ENCODE peak calls at places on chromosomes 6 and 20, in six cellular contexts. A is fibroblast of lung, N is upper lobe of right lung, C is PC-9, R is OCI-LY7, T is ovary. V is an unnamed sample. For H3K9me3, the result is how much of the 10 kb centered on the place peaks cover.

GRCh38 chr6:148836751-148837150 is 89.9 kb downstream of the UST start:
- DNase-seq in A (no peak), N (no peak), C (no peak), R (no peak), T (no peak), V (no peak)

GRCh38 chr6:33752139-33753015 is 5.7 kb upstream of the IP6K3 start:
- DNase-seq in A (no peak), N (no peak), C (peak), R (no peak), T (no peak), V (no peak)

GRCh38 chr20:47370850-47371782 is 14.6 kb upstream of the ZMYND8 start:
- DNase-seq in A (no peak), N (no peak), C (no peak), R (no peak), T (no peak), V (no peak)

GRCh38 chr6:2877057-2877882 is 25.8 kb downstream of the SERPINB9 start:
- DNase-seq in A (peak), N (no peak), C (peak), R (no peak), T (peak), V (no peak)

GRCh38 chr20:41276317-41276751 is 41.2 kb downstream of the ZHX3 start:
- DNase-seq in A (peak), N (no peak), C (no peak), R (no peak), T (peak), V (no peak)

GRCh38 chr6:163986313-163986712 is 571.8 kb downstream of the QKI start:
- DNase-seq in A (peak), N (no peak), C (no peak), R (no peak), T (no peak), V (no peak)

GRCh38 chr6:39521826-39522377 is 199.4 kb upstream of the KCNK16 start:
- DNase-seq in A (no peak), N (no peak), C (no peak), R (no peak), T (no peak), V (no peak)

GRCh38 chr6:130076512-130076911 is 58.1 kb downstream of the L3MBTL3 start:
- DNase-seq in A (peak), N (no peak), C (no peak), R (peak), T (no peak), V (no peak)

GRCh38 chr6:110551088-110551487 is 74.7 kb upstream of the SLC22A16 start:
- DNase-seq in A (no peak), N (no peak), C (no peak), R (no peak), T (no peak), V (no peak)

GRCh38 chr6:3797231-3798200 is 46.0 kb upstream of the PXDC1 start:
- DNase-seq in A (peak), N (no peak), C (no peak), R (no peak), T (no peak), V (no peak)

GRCh38 chr6:125098253-125098652 is 55.3 kb upstream of the TPD52L1 start:
- DNase-seq in A (no peak), N (no peak), C (no peak), R (no peak), T (no peak), V (no peak)

GRCh38 chr6:149236584-149236983 is 80.9 kb upstream of the TAB2 start:
- DNase-seq in A (peak), N (no peak), C (no peak), R (no peak), T (no peak), V (no peak)

GRCh38 chr6:71238351-71238750 is 50.3 kb upstream of the OGFRL1 start:
- DNase-seq in A (peak), N (no peak), C (no peak), R (no peak), T (no peak), V (no peak)

GRCh38 chr6:84521419-84522001 is 242.9 kb downstream of the TBX18 start:
- DNase-seq in A (no peak), N (no peak), C (no peak), R (no peak), T (no peak), V (no peak)

GRCh38 chr6:104718672-104719071 is 141.0 kb downstream of the HACE1 start:
- DNase-seq in A (no peak), N (no peak), C (no peak), R (no peak), T (no peak), V (no peak)

GRCh38 chr6:22098623-22099022 is 198.2 kb downstream of the PRL start:
- DNase-seq in A (peak), N (no peak), C (no peak), R (no peak), T (no peak), V (no peak)

GRCh38 chr20:51696304-51697118 is 71.7 kb downstream of the ATP9A start:
- DNase-seq in A (peak), N (no peak), C (no peak), R (no peak), T (no peak), V (no peak)

GRCh38 chr6:136284909-136285308 is 4.7 kb downstream of the BCLAF1 start:
- DNase-seq in A (peak), N (no peak), C (no peak), R (no peak), T (no peak), V (no peak)

GRCh38 chr6:108805611-108806181 is 42.5 kb upstream of the ARMC2 start:
- DNase-seq in A (no peak), N (no peak), C (no peak), R (no peak), T (no peak), V (no peak)

GRCh38 chr6:28884423-28885148 is 39.2 kb downstream of the TRIM27 start:
- DNase-seq in A (no peak), N (no peak), C (no peak), R (no peak), T (no peak), V (peak)

GRCh38 chr6:127200114-127200513 is 66.5 kb upstream of the RNF146 start:
- DNase-seq in A (no peak), N (no peak), C (no peak), R (no peak), T (no peak), V (no peak)

GRCh38 chr20:19911810-19912382 is 105.3 kb upstream of the NAA20 start:
- DNase-seq in A (no peak), N (no peak), C (no peak), R (no peak), T (no peak), V (no peak)

GRCh38 chr20:39021748-39022147 is 59.6 kb downstream of the DHX35 start:
- DNase-seq in A (no peak), N (no peak), C (no peak), R (no peak), T (no peak), V (no peak)

GRCh38 chr6:111669326-111669725 is 63.6 kb upstream of the TRAF3IP2 start:
- DNase-seq in A (no peak), N (no peak), C (no peak), R (no peak), T (no peak), V (no peak)

GRCh38 chr20:44247676-44248419 is 740 bp downstream of the GDAP1L1 start:
- DNase-seq in A (peak), N (no peak), C (peak), R (no peak), T (peak), V (no peak)

GRCh38 chr6:153790881-153791473 is 248.1 kb upstream of the OPRM1 start:
- DNase-seq in A (peak), N (no peak), C (no peak), R (peak), T (no peak), V (no peak)

GRCh38 chr6:21264288-21264818 is 329.2 kb upstream of the SOX4 start:
- DNase-seq in A (no peak), N (no peak), C (no peak), R (no peak), T (no peak), V (no peak)

GRCh38 chr6:135212935-135213334 is 31.8 kb downstream of the MYB start:
- DNase-seq in A (peak), N (no peak), C (no peak), R (no peak), T (no peak), V (no peak)

GRCh38 chr6:139240161-139241010 is 51.4 kb downstream of the TXLNB start:
- DNase-seq in A (peak), N (no peak), C (no peak), R (no peak), T (peak), V (no peak)

DNA sequence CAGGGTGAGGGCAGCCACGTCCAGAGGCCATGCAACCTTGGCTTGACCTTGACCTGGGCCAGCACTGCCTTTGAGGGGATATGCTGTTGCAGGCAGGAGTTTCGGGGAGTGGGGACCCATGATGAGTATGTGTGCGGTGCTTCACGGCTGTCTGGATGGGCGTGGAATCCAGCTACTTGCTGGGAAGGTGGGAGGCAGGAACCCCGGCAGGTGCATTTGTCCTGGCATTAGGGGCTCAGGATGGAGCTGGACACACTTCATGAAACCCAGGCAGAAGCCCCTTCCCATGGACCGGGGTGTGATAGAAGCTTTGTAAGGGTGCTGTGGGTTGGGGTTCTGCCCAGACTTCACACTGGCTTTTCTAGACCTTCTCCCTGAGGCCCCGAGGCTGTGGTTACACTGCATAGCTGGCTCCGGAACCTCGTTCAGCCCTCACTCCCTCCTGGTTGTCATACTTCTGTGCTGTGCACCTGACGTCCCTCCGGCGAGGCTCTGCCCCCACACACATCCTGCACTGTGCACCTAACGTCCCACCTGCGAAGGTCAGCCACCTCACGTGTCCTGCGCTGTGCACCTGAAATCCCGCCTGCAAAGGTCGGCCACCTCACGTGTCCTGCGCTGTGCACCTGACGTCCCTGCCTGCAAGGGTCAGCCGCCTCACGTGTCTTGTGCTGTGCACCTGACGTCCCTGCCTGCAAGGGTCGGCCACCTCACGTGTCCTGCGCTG is 110.8 kb upstream of the FRMD1 start:
- DNase-seq in A (no peak), N (no peak), C (no peak), R (no peak), T (no peak), V (no peak)
- H3K9me3 ChIP-seq in A (under half), N (under half), C (under half), R (under half), T (under half), V (under half)

DNA sequence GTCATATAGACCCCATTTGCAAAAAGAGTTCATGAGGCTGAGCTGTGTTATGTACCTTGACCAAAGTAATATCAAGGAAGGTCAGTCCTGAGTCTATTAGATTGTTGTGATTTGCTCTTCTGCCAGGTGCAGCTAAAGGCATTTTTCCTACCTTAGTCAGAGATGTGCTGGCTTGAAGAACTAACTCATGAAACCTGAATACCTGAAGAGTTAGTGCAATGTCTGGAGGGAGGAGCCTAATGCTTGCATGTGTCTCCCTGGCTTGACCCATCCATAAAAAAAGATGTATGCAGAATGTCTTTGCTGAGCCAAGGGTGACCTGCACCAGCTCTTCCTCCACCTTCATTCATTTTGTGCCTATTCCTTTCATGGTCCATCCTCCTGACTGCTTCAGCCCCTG is 742.0 kb downstream of the KIF16B start:
- DNase-seq in A (no peak), N (no peak), C (no peak), R (no peak), T (no peak), V (no peak)
- H3K9me3 ChIP-seq in A (under half), N (under half), C (under half), R (under half), T (under half), V (under half)

DNA sequence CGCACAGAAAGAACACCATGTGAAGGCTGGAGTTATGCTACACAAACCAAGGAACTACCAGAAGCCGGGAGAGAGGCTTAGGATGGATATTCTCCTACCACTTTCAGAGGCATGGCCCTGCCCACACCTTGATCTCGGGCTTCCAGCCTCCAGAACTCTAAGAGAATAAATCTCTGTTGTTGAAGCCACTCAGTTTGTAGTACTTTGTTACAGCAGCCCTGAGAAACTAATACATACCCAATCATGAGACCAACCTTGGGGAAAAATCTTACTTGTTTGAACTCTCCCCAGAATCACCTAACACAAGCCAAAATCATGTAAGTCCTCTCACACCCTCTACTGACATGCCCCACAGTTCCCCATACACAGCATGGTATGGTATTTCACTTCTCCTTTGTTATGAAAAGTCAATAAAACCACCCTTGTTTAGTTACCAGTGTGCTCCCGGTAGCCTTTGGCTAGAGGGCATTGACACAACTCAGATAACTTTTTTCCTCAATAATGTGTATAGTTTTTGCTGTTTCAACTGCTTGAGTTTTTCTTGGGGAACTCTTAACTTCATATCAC is 40.7 kb upstream of the SLC2A12 start:
- DNase-seq in A (no peak), N (no peak), C (no peak), R (peak), T (no peak), V (no peak)
- H3K9me3 ChIP-seq in A (under half), N (under half), C (under half), R (under half), T (under half), V (under half)

DNA sequence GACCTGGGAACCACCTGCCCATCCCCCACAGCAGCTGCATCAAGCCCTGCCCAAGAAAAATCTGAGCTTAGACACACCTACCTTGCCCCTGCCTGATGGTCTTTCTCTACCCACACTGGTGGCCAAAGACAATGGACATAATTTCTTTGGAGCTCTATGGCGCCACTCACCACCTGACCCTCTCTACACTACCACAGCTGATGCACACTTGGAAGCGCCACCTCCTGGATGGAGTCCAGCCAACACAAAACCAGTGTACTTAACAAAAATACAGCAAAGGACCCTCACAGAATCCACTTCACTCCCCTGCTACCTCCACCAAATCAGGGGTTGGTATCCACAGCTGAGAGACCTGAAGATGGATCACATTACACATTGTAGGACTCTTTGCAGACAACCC is 39.7 kb upstream of the CLVS2 start:
- DNase-seq in A (no peak), N (no peak), C (no peak), R (no peak), T (no peak), V (no peak)
- H3K9me3 ChIP-seq in A (under half), N (under half), C (under half), R (under half), T (under half), V (under half)

DNA sequence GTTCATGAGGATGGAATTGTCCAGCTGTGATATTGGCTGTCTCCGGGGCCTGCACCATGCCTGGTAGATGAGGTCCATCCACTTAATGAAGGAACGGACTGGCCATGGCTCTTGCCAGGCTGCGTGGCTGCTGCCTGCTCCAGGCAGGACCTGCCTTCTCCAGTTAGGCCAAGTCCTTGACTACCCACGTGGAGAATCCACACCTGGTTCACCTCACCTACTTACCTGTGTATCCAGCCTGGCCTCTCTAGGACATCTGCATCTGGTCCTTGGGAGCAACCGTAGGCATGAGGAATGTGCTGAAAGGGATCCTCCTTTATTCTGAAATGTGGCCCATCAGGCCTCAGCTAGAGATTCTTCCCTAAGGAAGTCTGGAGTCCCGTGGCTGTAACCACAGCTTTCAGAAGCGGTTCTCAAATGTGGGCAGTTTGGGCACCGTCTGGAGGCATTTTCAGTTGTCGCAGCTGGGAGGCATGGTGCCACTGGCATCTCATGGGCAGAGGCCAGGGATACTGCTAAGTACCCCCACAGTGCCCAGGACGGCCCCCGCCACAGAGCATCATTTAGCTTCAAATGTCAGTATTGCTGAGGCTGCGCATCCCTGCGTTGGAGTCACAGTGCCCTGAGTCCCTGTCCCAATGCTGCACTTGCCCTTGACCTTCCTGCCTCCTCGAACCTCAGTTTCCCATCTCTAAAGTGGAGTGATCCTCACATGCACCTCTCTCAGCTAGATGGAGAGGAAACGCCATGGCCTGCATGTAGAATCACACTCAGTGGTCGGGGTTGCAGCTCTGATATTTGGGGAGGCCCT is 67.5 kb downstream of the PHACTR3 start:
- DNase-seq in A (no peak), N (peak), C (no peak), R (no peak), T (no peak), V (no peak)
- H3K9me3 ChIP-seq in A (under half), N (under half), C (under half), R (under half), T (under half), V (under half)

DNA sequence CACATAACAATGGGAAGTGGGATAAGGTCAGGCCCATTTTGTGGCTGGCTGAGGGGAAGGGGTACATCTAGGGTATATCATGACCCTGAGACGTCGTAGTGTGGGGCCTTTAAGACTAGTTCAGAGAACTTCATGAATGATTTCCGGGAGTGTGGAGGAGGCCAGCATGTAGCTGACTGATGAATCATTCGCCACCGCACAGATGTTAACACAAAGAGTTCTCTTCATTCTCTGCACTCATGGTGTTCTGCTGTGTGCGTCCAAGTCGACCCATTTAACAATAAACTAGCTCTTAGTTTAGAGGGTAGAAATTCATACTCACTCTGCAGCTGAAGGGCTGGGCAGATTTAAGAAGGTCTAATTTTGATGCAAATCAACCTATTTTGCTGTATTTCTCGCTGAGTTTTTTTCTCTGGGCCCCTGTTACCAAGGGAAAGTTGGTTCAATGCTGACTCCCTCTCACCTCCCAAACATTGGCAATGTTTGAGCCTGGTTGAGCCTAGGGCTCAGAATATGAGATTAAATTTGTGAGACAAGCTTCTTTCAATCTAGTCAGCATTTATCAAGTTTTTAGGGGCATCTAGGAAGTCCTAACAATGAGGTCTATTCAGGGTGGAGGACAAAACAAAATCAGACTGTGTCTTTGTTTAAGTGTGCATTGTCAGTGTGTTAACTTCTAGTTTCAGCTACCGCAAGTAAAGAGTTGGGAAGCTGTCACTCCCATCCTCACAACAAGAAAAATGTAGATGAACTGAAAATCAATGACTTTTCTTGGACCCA is 106.8 kb upstream of the CBLN4 start:
- DNase-seq in A (no peak), N (no peak), C (no peak), R (no peak), T (no peak), V (no peak)
- H3K9me3 ChIP-seq in A (under half), N (under half), C (under half), R (under half), T (under half), V (under half)

V was measured in T-helper 17 cell.